ENCODE peak calls at places on chromosomes 5 and 9, in nine cellular contexts. H, A, S, R, B, J, X, K and I are unnamed samples.

GRCh38 chr5:26003966-26004365 is 1034.4 kb downstream of the CDH9 start:
- DNase-seq in H (no peak), A (no peak), S (no peak), R (no peak), B (no peak), J (no peak), X (no peak), K (no peak), I (no peak)

GRCh38 chr5:34656001-34656699 is at the start of gene RAI14:
- DNase-seq in H (peak), A (peak), S (peak), R (peak), B (peak), J (peak), X (peak), K (peak), I (peak)

GRCh38 chr9:104412238-104412637 is 91.8 kb upstream of the OR13F1 start:
- DNase-seq in H (no peak), A (no peak), S (no peak), R (no peak), B (no peak), J (no peak), X (no peak), K (no peak), I (no peak)

GRCh38 chr9:89446440-89447310 is 51.2 kb downstream of the SEMA4D start:
- DNase-seq in H (peak), A (no peak), S (no peak), R (no peak), B (no peak), J (no peak), X (no peak), K (no peak), I (no peak)

GRCh38 chr5:9698849-9699240 is 68.7 kb upstream of the TAS2R1 start:
- DNase-seq in H (no peak), A (no peak), S (no peak), R (no peak), B (no peak), J (no peak), X (no peak), K (no peak), I (no peak)

GRCh38 chr5:96729156-96729555 is 67.0 kb downstream of the CAST start:
- DNase-seq in H (no peak), A (no peak), S (no peak), R (no peak), B (no peak), J (no peak), X (no peak), K (no peak), I (peak)

GRCh38 chr5:109529520-109529919 is 119.7 kb upstream of the PJA2 start:
- DNase-seq in H (no peak), A (no peak), S (no peak), R (no peak), B (no peak), J (peak), X (no peak), K (no peak), I (no peak)

GRCh38 chr5:133882107-133882695 is 86.2 kb downstream of the C5orf15 start:
- DNase-seq in H (peak), A (no peak), S (no peak), R (no peak), B (no peak), J (no peak), X (no peak), K (no peak), I (no peak)

GRCh38 chr9:69386651-69387050 is 61.6 kb downstream of the ENTREP1 start:
- DNase-seq in H (no peak), A (no peak), S (no peak), R (no peak), B (no peak), J (peak), X (no peak), K (no peak), I (no peak)

GRCh38 chr9:87610200-87611155 is 112.8 kb downstream of the DAPK1 start:
- DNase-seq in H (no peak), A (no peak), S (no peak), R (no peak), B (no peak), J (no peak), X (no peak), K (no peak), I (no peak)

GRCh38 chr5:168282120-168282519 is 9.3 kb upstream of the WWC1 start:
- DNase-seq in H (no peak), A (no peak), S (no peak), R (peak), B (no peak), J (no peak), X (no peak), K (peak), I (no peak)

GRCh38 chr5:36876965-36877666 is 547 bp downstream of the NIPBL start:
- DNase-seq in H (peak), A (peak), S (no peak), R (peak), B (peak), J (peak), X (peak), K (peak), I (peak)

GRCh38 chr9:91223000-91223399 is 138.7 kb downstream of the AUH start:
- DNase-seq in H (no peak), A (no peak), S (no peak), R (no peak), B (no peak), J (no peak), X (no peak), K (no peak), I (no peak)

GRCh38 chr5:95747041-95747679 is 16.0 kb downstream of the RHOBTB3 start:
- DNase-seq in H (no peak), A (no peak), S (no peak), R (no peak), B (no peak), J (no peak), X (no peak), K (no peak), I (no peak)

GRCh38 chr5:175113947-175114346 is 330.0 kb downstream of the DRD1 start:
- DNase-seq in H (no peak), A (no peak), S (no peak), R (no peak), B (no peak), J (no peak), X (no peak), K (no peak), I (no peak)

GRCh38 chr5:95631991-95632675 is 12.2 kb downstream of the GPR150 start:
- DNase-seq in H (no peak), A (no peak), S (no peak), R (no peak), B (no peak), J (no peak), X (peak), K (peak), I (peak)

GRCh38 chr5:141843156-141843927 is 34.9 kb downstream of the PCDH1 start:
- DNase-seq in H (no peak), A (no peak), S (no peak), R (no peak), B (no peak), J (no peak), X (no peak), K (no peak), I (no peak)

GRCh38 chr9:88781500-88782391 is 209.5 kb upstream of the S1PR3 start:
- DNase-seq in H (no peak), A (peak), S (no peak), R (no peak), B (peak), J (peak), X (no peak), K (no peak), I (no peak)

GRCh38 chr5:40441733-40442132 is 238.0 kb upstream of the PTGER4 start:
- DNase-seq in H (peak), A (no peak), S (no peak), R (no peak), B (no peak), J (peak), X (peak), K (no peak), I (peak)

GRCh38 chr9:111740739-111741138 is 54.0 kb downstream of the SHOC1 start:
- DNase-seq in H (no peak), A (no peak), S (no peak), R (no peak), B (no peak), J (no peak), X (no peak), K (no peak), I (no peak)

GRCh38 chr5:115295775-115296129 is 702 bp downstream of the CCDC112 start:
- DNase-seq in H (no peak), A (no peak), S (no peak), R (no peak), B (no peak), J (no peak), X (no peak), K (no peak), I (no peak)

GRCh38 chr9:13033959-13034695 is 245.4 kb downstream of the MPDZ start:
- DNase-seq in H (peak), A (peak), S (peak), R (peak), B (peak), J (peak), X (peak), K (peak), I (peak)

GRCh38 chr9:129221233-129221632 is 43.2 kb upstream of the IER5L start:
- DNase-seq in H (no peak), A (no peak), S (peak), R (no peak), B (no peak), J (no peak), X (no peak), K (peak), I (no peak)

GRCh38 chr9:90861380-90861779 is 59.8 kb downstream of the SYK start:
- DNase-seq in H (no peak), A (no peak), S (no peak), R (no peak), B (no peak), J (no peak), X (no peak), K (no peak), I (no peak)

GRCh38 chr5:131769961-131770360 is 26.9 kb downstream of the FNIP1 start:
- DNase-seq in H (no peak), A (peak), S (no peak), R (no peak), B (no peak), J (no peak), X (no peak), K (no peak), I (no peak)

GRCh38 chr9:106675780-106676179 is 187.2 kb upstream of the ZNF462 start:
- DNase-seq in H (no peak), A (no peak), S (no peak), R (no peak), B (no peak), J (peak), X (no peak), K (no peak), I (no peak)

DNA sequence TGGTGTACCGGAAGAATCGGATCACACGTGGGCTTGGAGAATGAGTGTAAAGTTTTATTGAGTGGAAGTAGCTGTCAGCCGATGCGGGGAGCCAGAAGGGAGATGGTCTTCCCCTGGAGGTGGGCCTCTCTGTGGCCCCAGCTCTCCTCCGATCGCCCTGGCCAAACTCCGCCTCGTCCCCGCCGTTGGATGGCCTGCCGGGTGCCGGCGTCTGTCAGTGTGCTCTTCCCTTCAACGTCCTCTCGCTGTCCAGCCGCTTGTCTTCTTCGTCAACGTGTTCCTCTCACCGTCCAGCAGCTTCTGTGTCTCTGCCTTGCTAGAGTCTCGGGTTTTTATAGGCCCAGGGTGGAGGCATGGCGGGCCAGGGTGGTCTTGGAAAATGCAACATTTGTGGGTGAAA is 27.6 kb upstream of the TMEM215 start:
- DNase-seq in H (no peak), A (no peak), S (no peak), R (no peak), B (no peak), J (no peak), X (no peak), K (no peak), I (no peak)
- TF ChIP-seq CTCF in H (no peak), A (no peak), S (no peak), R (no peak), B (no peak), J (no peak), X (no peak), K (no peak), I (no peak)

GRCh38 chr5:61357745-61358144 is 25.7 kb downstream of the ZSWIM6 start:
- DNase-seq in H (no peak), A (no peak), S (no peak), R (no peak), B (no peak), J (no peak), X (no peak), K (peak), I (no peak)
- TF ChIP-seq CTCF in H (peak), A (peak), S (peak), R (no peak), B (peak), J (peak), X (peak), K (peak), I (peak)

GRCh38 chr9:126630458-126631237 is 16.9 kb downstream of the LMX1B start:
- DNase-seq in H (no peak), A (no peak), S (no peak), R (peak), B (no peak), J (no peak), X (no peak), K (no peak), I (no peak)

GRCh38 chr9:126629007-126629674 is 15.4 kb downstream of the LMX1B start:
- DNase-seq in H (no peak), A (no peak), S (no peak), R (no peak), B (no peak), J (no peak), X (no peak), K (no peak), I (no peak)

GRCh38 chr9:126628146-126628545 is 14.4 kb downstream of the LMX1B start:
- DNase-seq in H (no peak), A (no peak), S (no peak), R (no peak), B (no peak), J (no peak), X (no peak), K (no peak), I (no peak)

GRCh38 chr9:126633881-126634558 is 20.3 kb downstream of the LMX1B start:
- DNase-seq in H (no peak), A (no peak), S (no peak), R (no peak), B (no peak), J (no peak), X (no peak), K (no peak), I (no peak)

DNA sequence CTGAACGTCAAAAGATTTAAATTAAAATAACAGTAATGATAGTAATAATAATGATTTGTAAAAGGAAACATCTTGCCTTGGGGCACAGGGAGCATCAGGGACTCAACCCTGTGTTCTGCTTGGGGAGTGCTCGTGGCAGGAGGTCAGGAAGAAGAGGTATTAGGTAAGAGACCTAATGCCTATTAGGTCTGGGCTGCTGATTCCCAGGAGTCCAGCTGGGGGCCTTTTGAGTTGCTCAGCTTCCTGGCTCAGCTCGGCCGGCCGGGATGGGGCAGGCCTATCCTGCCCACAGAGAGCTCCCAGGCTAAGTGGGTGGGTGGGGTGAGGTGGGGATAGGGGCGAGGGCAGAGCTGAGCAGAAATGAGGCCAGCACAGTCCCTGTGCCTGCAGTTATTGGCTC is 17.5 kb downstream of the LMX1B start:
- DNase-seq in H (no peak), A (no peak), S (no peak), R (peak), B (no peak), J (no peak), X (no peak), K (no peak), I (no peak)
- TF ChIP-seq CTCF in H (no peak), A (no peak), S (no peak), R (no peak), B (no peak), J (no peak), X (no peak), K (no peak), I (no peak)

DNA sequence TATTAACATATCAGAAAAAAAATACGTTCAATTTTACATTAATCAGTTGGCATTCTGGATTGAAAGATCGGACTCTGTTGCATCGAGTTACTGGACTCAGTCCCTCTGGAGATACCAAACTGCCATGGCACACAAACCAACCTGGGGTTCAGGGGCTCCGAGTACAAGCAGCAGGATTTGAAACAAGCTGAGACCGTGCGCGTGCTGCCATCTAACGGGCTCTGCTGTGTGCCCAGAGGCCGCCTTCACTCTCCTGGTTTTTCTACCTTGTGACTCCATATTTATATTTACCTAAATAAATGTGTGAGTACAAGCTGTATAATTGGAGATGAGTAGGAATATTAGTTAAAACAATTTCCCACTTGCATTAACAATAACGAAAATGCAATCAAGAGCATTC is 48.2 kb downstream of the ANXA1 start:
- DNase-seq in H (no peak), A (peak), S (no peak), R (peak), B (peak), J (no peak), X (no peak), K (no peak), I (no peak)
- TF ChIP-seq CTCF in H (no peak), A (peak), S (peak), R (no peak), B (peak), J (peak), X (no peak), K (no peak), I (no peak)

GRCh38 chr9:33817327-33818166 is 587 bp downstream of the UBE2R2 start:
- DNase-seq in H (peak), A (peak), S (peak), R (peak), B (peak), J (peak), X (peak), K (peak), I (peak)
- TF ChIP-seq CTCF in H (peak), A (peak), S (no peak), R (no peak), B (peak), J (peak), X (no peak), K (no peak), I (no peak)

DNA sequence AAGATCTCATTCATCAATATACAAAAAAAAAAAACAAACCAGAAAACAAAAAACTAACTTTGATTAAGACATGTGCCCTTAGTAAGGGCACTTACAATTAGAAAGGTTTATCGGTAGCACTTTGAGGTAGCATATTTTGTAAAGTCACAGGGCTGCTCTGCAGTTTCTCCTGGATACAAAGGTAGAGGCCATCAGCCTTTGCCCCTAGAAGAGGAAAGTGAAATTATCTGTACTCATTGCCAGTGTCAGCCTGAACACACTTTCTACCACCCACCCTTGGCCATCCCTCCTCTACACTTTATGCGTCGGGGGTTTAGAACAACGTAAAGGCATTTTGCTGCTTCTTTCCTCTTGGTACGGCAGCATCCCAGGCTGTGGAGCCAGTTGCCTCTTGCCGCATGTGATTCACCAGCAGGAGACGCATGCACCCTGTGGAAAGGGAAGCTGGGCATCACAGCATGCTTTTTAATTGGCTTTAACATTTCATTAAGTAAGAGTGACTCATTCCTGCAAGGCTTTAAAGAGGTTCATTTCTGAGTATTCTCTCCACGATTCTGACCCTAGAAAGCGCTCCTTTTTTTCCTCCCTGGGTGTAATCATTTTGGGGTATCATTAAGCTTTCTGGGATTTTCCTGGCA is 84.6 kb downstream of the CEMIP2 start:
- DNase-seq in H (no peak), A (peak), S (no peak), R (peak), B (no peak), J (no peak), X (no peak), K (no peak), I (no peak)
- TF ChIP-seq CTCF in H (no peak), A (peak), S (no peak), R (no peak), B (no peak), J (peak), X (no peak), K (no peak), I (no peak)